ENCODE peak calls at places on chromosomes 12 and 14, in eight cellular contexts. K is neural progenitor cell; W is pancreas; E is Peyer's patch; V is GM23248; M is DND-41; C is CD8-positive, alpha-beta memory T cell; Q is IMR-90. S is an unnamed sample.

GRCh38 chr12:122128481-122128880 is 45.5 kb downstream of the IL31 start:
- DNase-seq in W (no peak), E (no peak), K (no peak), V (no peak), C (no peak), M (no peak), Q (no peak), S (no peak)

GRCh38 chr12:94074970-94075695 is 73.2 kb upstream of the PLXNC1 start:
- DNase-seq in K (peak; percentile 62), V (peak; percentile 97), M (peak; percentile 29), W (no peak), C (no peak), E (no peak), Q (peak; percentile 89), S (peak; percentile 83)

GRCh38 chr14:68806526-68807147 is 13.8 kb upstream of the ZFP36L1 start:
- DNase-seq in Q (no peak), C (no peak), K (no peak), V (no peak), M (no peak), E (peak; percentile 72), W (peak; percentile 7), S (no peak)

GRCh38 chr12:121637231-121637914 is 11.0 kb downstream of the ORAI1 start:
- DNase-seq in W (no peak), V (no peak), C (peak; percentile 61), K (no peak), Q (no peak), E (peak; percentile 88), M (peak; percentile 68), S (peak; percentile 70)

GRCh38 chr14:100679707-100680438 is 46.8 kb upstream of the DLK1 start:
- DNase-seq in E (peak; percentile 19), W (no peak), K (no peak), V (peak; percentile 78), Q (peak; percentile 73), C (no peak), M (no peak), S (no peak)

GRCh38 chr12:108854453-108855283 is 2.7 kb downstream of the SSH1 start:
- DNase-seq in C (no peak), K (no peak), Q (peak; percentile 100), E (no peak), M (no peak), W (peak; percentile 14), V (peak; percentile 97), S (peak; percentile 71)

GRCh38 chr12:69108024-69108423 is 131.3 kb upstream of the CPSF6 start:
- DNase-seq in K (no peak), V (no peak), C (no peak), E (no peak), Q (no peak), M (no peak), W (no peak), S (no peak)

GRCh38 chr14:105061428-105062047 is 3.7 kb downstream of the GPR132 start:
- DNase-seq in M (no peak), K (no peak), V (no peak), E (peak; percentile 79), C (peak; percentile 50), W (no peak), Q (no peak), S (no peak)

GRCh38 chr12:130825771-130826150 is 13.3 kb downstream of the STX2 start:
- DNase-seq in E (no peak), C (no peak), V (no peak), Q (no peak), M (no peak), W (no peak), K (no peak), S (no peak)

GRCh38 chr14:85241022-85241880 is 288.7 kb upstream of the FLRT2 start:
- DNase-seq in C (no peak), E (no peak), V (no peak), W (peak; percentile 13), M (no peak), Q (no peak), K (peak; percentile 24), S (no peak)

GRCh38 chr12:25322918-25323773 is 72.4 kb upstream of the KRAS start:
- DNase-seq in V (peak; percentile 52), C (no peak), E (no peak), M (no peak), Q (peak; percentile 46), K (no peak), W (no peak), S (no peak)

GRCh38 chr14:24011051-24011450 is 22.3 kb downstream of the DHRS4L2 start:
- DNase-seq in M (no peak), K (no peak), Q (no peak), C (no peak), V (no peak), W (no peak), E (no peak), S (no peak)

GRCh38 chr12:93839076-93839475 is 161.9 kb downstream of the CRADD start:
- DNase-seq in Q (peak; percentile 22), C (no peak), E (no peak), W (no peak), K (no peak), V (no peak), M (no peak), S (no peak)

GRCh38 chr14:103398427-103399195 is 13.4 kb downstream of the MARK3 start:
- DNase-seq in K (no peak), W (no peak), C (no peak), M (no peak), Q (peak; percentile 61), E (no peak), V (peak; percentile 64), S (no peak)
- H3K4me1 ChIP-seq in K (peaks cover 38% of the 10 kb centered on the region), W (peaks cover 85% of the 10 kb centered on the region), C (peaks cover 76% of the 10 kb centered on the region), M (peaks cover 13% of the 10 kb centered on the region), Q (peaks cover 23% of the 10 kb centered on the region), E (peaks cover 7% of the 10 kb centered on the region), V (peaks cover 72% of the 10 kb centered on the region), S (peaks cover 29% of the 10 kb centered on the region)

GRCh38 chr14:61489002-61489401 is 167.6 kb downstream of the PRKCH start:
- DNase-seq in C (no peak), Q (no peak), M (no peak), V (no peak), K (no peak), W (no peak), E (no peak), S (no peak)
- H3K4me1 ChIP-seq in C (peaks cover 38% of the 10 kb centered on the region), Q (peaks cover 17% of the 10 kb centered on the region), M (no peaks in the 10 kb centered on the region), V (peaks cover 36% of the 10 kb centered on the region), K (no peaks in the 10 kb centered on the region), W (peaks cover 24% of the 10 kb centered on the region), E (no peaks in the 10 kb centered on the region), S (no peaks in the 10 kb centered on the region)

GRCh38 chr14:95697764-95698163 is 11.5 kb downstream of the TCL1B start:
- DNase-seq in E (peak; percentile 44), V (no peak), K (no peak), C (no peak), Q (no peak), W (no peak), M (no peak), S (no peak)

GRCh38 chr14:95698287-95698686 is 12.1 kb downstream of the TCL1B start:
- DNase-seq in Q (no peak), V (no peak), E (no peak), M (no peak), C (no peak), W (no peak), K (no peak), S (no peak)

GRCh38 chr14:95701846-95702221 is 12.1 kb downstream of the TCL1A start:
- DNase-seq in K (no peak), E (no peak), C (no peak), W (no peak), V (no peak), M (no peak), Q (no peak), S (no peak)

GRCh38 chr14:95700221-95700976 is 13.5 kb downstream of the TCL1A start:
- DNase-seq in V (no peak), Q (no peak), W (no peak), C (no peak), E (no peak), M (no peak), K (no peak), S (no peak)

GRCh38 chr14:95699397-95699796 is 13.2 kb downstream of the TCL1B start:
- DNase-seq in E (no peak), W (no peak), M (no peak), C (no peak), V (no peak), K (no peak), Q (no peak), S (no peak)
- H3K4me1 ChIP-seq in E (no peaks in the 10 kb centered on the region), W (no peaks in the 10 kb centered on the region), M (no peaks in the 10 kb centered on the region), C (no peaks in the 10 kb centered on the region), V (no peaks in the 10 kb centered on the region), K (peaks cover 28% of the 10 kb centered on the region), Q (no peaks in the 10 kb centered on the region), S (no peaks in the 10 kb centered on the region)

GRCh38 chr12:75662501-75663159 is 151.2 kb upstream of the KRR1 start:
- DNase-seq in V (no peak), K (no peak), E (no peak), W (no peak), Q (no peak), M (no peak), C (no peak), S (no peak)

GRCh38 chr12:75666980-75667359 is 155.6 kb upstream of the KRR1 start:
- DNase-seq in K (no peak), M (no peak), Q (peak; percentile 92), W (no peak), V (peak; percentile 84), E (no peak), C (no peak), S (no peak)

GRCh38 chr12:75661927-75662326 is 150.5 kb upstream of the KRR1 start:
- DNase-seq in V (no peak), C (no peak), M (no peak), Q (peak; percentile 69), E (no peak), W (no peak), K (no peak), S (no peak)

GRCh38 chr12:75666126-75666979 is 154.9 kb upstream of the KRR1 start:
- DNase-seq in K (peak; percentile 20), C (no peak), Q (peak; percentile 63), W (no peak), V (peak; percentile 61), E (no peak), M (no peak), S (no peak)

GRCh38 chr12:75665216-75665615 is 153.8 kb upstream of the KRR1 start:
- DNase-seq in E (no peak), W (no peak), K (no peak), V (peak; percentile 62), C (no peak), Q (no peak), M (no peak), S (no peak)
- H3K4me1 ChIP-seq in E (no peaks in the 10 kb centered on the region), W (peaks cover 15% of the 10 kb centered on the region), K (peaks cover 11% of the 10 kb centered on the region), V (peaks cover 43% of the 10 kb centered on the region), C (no peaks in the 10 kb centered on the region), Q (peaks cover 17% of the 10 kb centered on the region), M (no peaks in the 10 kb centered on the region), S (peaks cover 3% of the 10 kb centered on the region)

DNA sequence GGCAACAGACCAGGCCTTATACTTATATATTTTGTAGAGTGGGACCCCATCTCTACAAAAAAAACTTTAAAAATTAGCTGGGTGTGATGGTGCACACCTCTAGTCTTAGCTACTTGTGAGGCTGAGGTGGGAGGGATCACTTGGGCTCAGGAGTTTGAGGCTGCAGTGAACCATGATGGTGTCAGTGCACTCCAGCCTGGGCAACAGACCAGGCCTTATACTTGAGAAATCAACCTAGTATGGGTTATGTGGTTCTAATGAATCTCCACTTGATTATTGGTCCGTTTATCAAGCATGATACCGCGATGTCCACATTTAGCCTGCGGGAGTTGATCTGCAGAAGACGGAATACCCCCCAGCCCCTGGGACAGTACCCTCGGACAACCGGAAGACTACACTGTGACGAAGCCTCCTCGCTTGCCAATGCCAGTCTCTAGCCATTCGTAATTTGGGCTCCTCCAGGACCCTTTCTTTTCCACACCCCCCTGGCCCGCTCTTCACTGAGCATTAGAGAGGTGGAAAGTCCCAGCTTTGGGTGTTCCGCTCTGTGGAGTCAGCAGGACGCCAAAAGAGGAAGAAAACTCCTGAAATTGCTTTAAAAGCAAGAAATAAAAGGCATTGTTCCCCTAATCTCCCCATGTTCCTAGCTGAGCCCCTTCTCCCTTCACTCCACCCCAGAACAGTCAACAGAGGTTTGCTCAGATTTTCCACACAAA is 19.4 kb downstream of the LTBP2 start:
- DNase-seq in M (no peak), W (no peak), Q (no peak), K (no peak), V (no peak), E (no peak), C (no peak), S (no peak)
- H3K4me1 ChIP-seq in M (no peaks in the 10 kb centered on the region), W (no peaks in the 10 kb centered on the region), Q (peaks cover 46% of the 10 kb centered on the region), K (no peaks in the 10 kb centered on the region), V (peaks cover 60% of the 10 kb centered on the region), E (peaks cover 8% of the 10 kb centered on the region), C (no peaks in the 10 kb centered on the region), S (peaks cover 12% of the 10 kb centered on the region)

S was measured in aorta.